ENCODE peak calls at places on chromosomes 5 and 9, in four cellular contexts. U, M, C and H are unnamed samples.

GRCh38 chr5:3518576-3518975 is 77.1 kb upstream of the IRX1 start:
- DNase-seq in M (no peak), C (no peak), U (no peak), H (no peak)

GRCh38 chr5:175599210-175599609 is 58.7 kb upstream of the HRH2 start:
- DNase-seq in M (no peak), U (no peak), C (no peak), H (no peak)

GRCh38 chr5:41650131-41650530 is 139.7 kb upstream of the PLCXD3 start:
- DNase-seq in M (no peak), C (no peak), U (no peak), H (no peak)

GRCh38 chr5:149959406-149960236 is 937 bp upstream of the SLC26A2 start:
- DNase-seq in U (peak), M (peak), C (peak), H (peak)

GRCh38 chr5:73901455-73901854 is 275.5 kb downstream of the ARHGEF28 start:
- DNase-seq in M (no peak), C (no peak), U (peak), H (no peak)

GRCh38 chr5:129906177-129906887 is 2.1 kb downstream of the CHSY3 start:
- DNase-seq in U (peak), C (peak), M (no peak), H (no peak)

GRCh38 chr9:126472446-126472845 is 141.3 kb upstream of the LMX1B start:
- DNase-seq in C (no peak), M (no peak), U (no peak), H (no peak)

GRCh38 chr9:113978954-113979712 is 99.0 kb downstream of the AMBP start:
- DNase-seq in M (no peak), C (no peak), U (peak), H (no peak)

GRCh38 chr5:118647587-118647986 is 340.8 kb downstream of the DTWD2 start:
- DNase-seq in M (no peak), C (no peak), U (no peak), H (no peak)

GRCh38 chr5:2797160-2797559 is 45.7 kb upstream of the IRX2 start:
- DNase-seq in M (no peak), C (no peak), U (no peak), H (no peak)

GRCh38 chr9:72173080-72173479 is 23.8 kb downstream of the GDA start:
- DNase-seq in U (no peak), C (no peak), M (no peak), H (no peak)

GRCh38 chr9:89718176-89718575 is 113.4 kb downstream of the GADD45G start:
- DNase-seq in C (peak), M (no peak), U (no peak), H (no peak)

GRCh38 chr5:2894347-2895135 is 143.1 kb upstream of the IRX2 start:
- DNase-seq in U (no peak), M (no peak), C (no peak), H (no peak)

GRCh38 chr5:505946-506555 is 18.2 kb downstream of the SLC9A3 start:
- DNase-seq in U (no peak), M (no peak), C (no peak), H (no peak)

GRCh38 chr5:52989025-52989780 is at the start of gene ITGA2:
- DNase-seq in M (peak), C (peak), U (peak), H (peak)

GRCh38 chr5:111582962-111583669 is 70.8 kb upstream of the STARD4 start:
- DNase-seq in C (peak), M (no peak), U (peak), H (peak)

GRCh38 chr9:109319072-109319630 is 1.7 kb downstream of the EPB41L4B start:
- DNase-seq in C (no peak), U (no peak), M (no peak), H (peak)

GRCh38 chr5:144531191-144531590 is 360.5 kb downstream of the KCTD16 start:
- DNase-seq in U (no peak), M (no peak), C (no peak), H (no peak)